ENCODE peak calls at places on chromosomes 2 and 18, in ten cellular contexts. L is posterior cingulate gyrus; F is ELF-1; K is ELR; Y is T-helper 9 cell; G is activated naive CD4-positive, alpha-beta T cell treated with anti-CD3 and anti-CD28 coated beads for 36 hours; P is COR-L47; R is hepatocyte; T is Kasumi-1; W is NCI-H2029 treated with DMSO at 0.1 percent for 48 hours. C is an unnamed sample.

GRCh38 chr18:69250305-69251151 is 150.2 kb upstream of the DOK6 start:
- DNase-seq in P (no peak), G (no peak), W (no peak), R (peak; percentile 5), F (no peak), T (no peak), L (no peak), K (no peak), Y (no peak), C (no peak)

GRCh38 chr2:39728941-39729351 is 50.1 kb downstream of the THUMPD2 start:
- DNase-seq in L (no peak), T (peak; percentile 66), P (peak; percentile 34), Y (no peak), R (peak; percentile 48), G (peak; percentile 63), W (no peak), F (peak; percentile 34), K (peak; percentile 67), C (peak; percentile 9)

GRCh38 chr2:201116959-201117734 is 1.2 kb downstream of the CFLAR start:
- DNase-seq in T (peak; percentile 96), R (peak; percentile 76), P (peak; percentile 41), G (peak; percentile 56), F (peak; percentile 69), W (peak; percentile 47), L (no peak), K (peak; percentile 86), Y (no peak), C (no peak)

GRCh38 chr2:27849558-27849957 is 40.6 kb downstream of the RBKS start:
- DNase-seq in Y (no peak), L (no peak), K (no peak), R (no peak), G (no peak), P (no peak), F (no peak), W (no peak), T (no peak), C (no peak)

GRCh38 chr18:56489901-56490300 is 148.5 kb downstream of the TXNL1 start:
- DNase-seq in Y (no peak), R (no peak), L (no peak), T (peak; percentile 69), F (no peak), P (no peak), G (no peak), W (no peak), K (no peak), C (no peak)

GRCh38 chr2:150587547-150588209 is 100.2 kb upstream of the RND3 start:
- DNase-seq in R (no peak), P (no peak), W (no peak), G (no peak), F (no peak), T (no peak), L (no peak), K (no peak), Y (no peak), C (no peak)

GRCh38 chr18:32216390-32216789 is 26.6 kb downstream of the MEP1B start:
- DNase-seq in L (no peak), F (no peak), W (no peak), P (no peak), G (no peak), T (no peak), K (no peak), R (no peak), Y (no peak), C (no peak)

GRCh38 chr2:60844105-60844504 is 37.3 kb upstream of the REL start:
- DNase-seq in R (no peak), G (peak; percentile 64), F (no peak), K (no peak), Y (no peak), L (no peak), W (no peak), P (no peak), T (no peak), C (no peak)

GRCh38 chr2:109322111-109322510 is 193.1 kb downstream of the SH3RF3 start:
- DNase-seq in W (no peak), T (no peak), K (peak; percentile 93), L (peak; percentile 71), R (peak; percentile 84), P (no peak), F (no peak), Y (no peak), G (no peak), C (no peak)

GRCh38 chr2:43539991-43540860 is 55.6 kb downstream of the THADA start:
- DNase-seq in L (no peak), F (no peak), T (peak; percentile 25), G (no peak), R (peak; percentile 19), P (no peak), W (no peak), Y (no peak), K (peak; percentile 87), C (no peak)

GRCh38 chr2:239278941-239279365 is 121.9 kb downstream of the HDAC4 start:
- DNase-seq in R (no peak), K (peak; percentile 57), T (no peak), F (no peak), G (no peak), L (no peak), Y (no peak), P (no peak), W (no peak), C (no peak)

GRCh38 chr2:238108423-238109201 is 8.5 kb downstream of the ESPNL start:
- DNase-seq in Y (no peak), P (no peak), W (no peak), R (peak; percentile 3), G (peak; percentile 56), F (peak; percentile 43), T (no peak), L (no peak), K (no peak), C (no peak)

GRCh38 chr2:190467575-190468083 is 59.5 kb downstream of the MFSD6 start:
- DNase-seq in F (no peak), R (no peak), L (no peak), K (no peak), T (no peak), G (no peak), W (peak; percentile 46), P (peak; percentile 38), Y (no peak), C (no peak)

GRCh38 chr2:121455438-121455837 is 75.2 kb upstream of the RNU4ATAC start:
- DNase-seq in T (no peak), G (no peak), P (no peak), L (no peak), K (no peak), F (no peak), R (no peak), W (no peak), Y (no peak), C (no peak)

C was measured in iPS DF 6.9.